ENCODE peak calls at places on chromosomes 2 and 18, in five cellular contexts. N, I, X, L and S are unnamed samples.

GRCh38 chr2:85933753-85934594 is 45.2 kb upstream of the ST3GAL5 start:
- DNase-seq in L (no peak), X (no peak), N (no peak), I (no peak), S (no peak)

GRCh38 chr2:186546842-186547241 is 43.0 kb upstream of the ITGAV start:
- DNase-seq in L (no peak), X (no peak), I (no peak), N (no peak), S (no peak)

GRCh38 chr18:70044626-70045025 is 97.0 kb upstream of the CD226 start:
- DNase-seq in X (no peak), I (no peak), N (no peak), L (no peak), S (no peak)

GRCh38 chr2:73870084-73870483 is 22.7 kb upstream of the ACTG2 start:
- DNase-seq in X (no peak), I (no peak), L (no peak), N (no peak), S (peak)

GRCh38 chr18:22409445-22409844 is 8.3 kb downstream of the CTAGE1 start:
- DNase-seq in I (no peak), X (no peak), L (no peak), N (no peak), S (no peak)

GRCh38 chr2:28709101-28709500 is 42.5 kb upstream of the PPP1CB start:
- DNase-seq in L (no peak), I (no peak), N (no peak), X (no peak), S (no peak)

GRCh38 chr18:13653746-13654455 is 72.5 kb downstream of the FAM210A start:
- DNase-seq in X (no peak), N (no peak), I (no peak), L (no peak), S (no peak)

GRCh38 chr2:10467401-10467800 is 19.3 kb upstream of the ODC1 start:
- DNase-seq in L (no peak), N (no peak), I (no peak), X (no peak), S (peak)

GRCh38 chr18:23515911-23516546 is 12.7 kb downstream of the RMC1 start:
- DNase-seq in L (peak), X (peak), I (peak), N (peak), S (peak)

GRCh38 chr2:64838817-64839216 is 150.4 kb upstream of the SLC1A4 start:
- DNase-seq in X (no peak), I (no peak), N (no peak), L (no peak), S (peak)

GRCh38 chr2:45643095-45643494 is 8.4 kb upstream of the PRKCE start:
- DNase-seq in L (no peak), X (no peak), I (no peak), N (no peak), S (no peak)

GRCh38 chr2:11128258-11128951 is 26.9 kb upstream of the SLC66A3 start:
- DNase-seq in N (no peak), I (no peak), L (no peak), X (no peak), S (no peak)

GRCh38 chr2:156663757-156664409 is 227.7 kb downstream of the GPD2 start:
- DNase-seq in I (no peak), X (no peak), L (no peak), N (no peak), S (no peak)

GRCh38 chr2:232592687-232593407 is 40.6 kb upstream of the EFHD1 start:
- DNase-seq in X (no peak), I (no peak), N (no peak), L (no peak), S (no peak)

GRCh38 chr2:164560181-164560792 is 61.0 kb downstream of the GRB14 start:
- DNase-seq in N (peak), I (no peak), L (no peak), X (peak), S (no peak)

GRCh38 chr2:86440631-86441391 is at the start of gene KDM3A:
- DNase-seq in I (peak), N (peak), X (peak), L (peak), S (peak)

GRCh38 chr2:10833021-10833420 is 20.4 kb upstream of the PDIA6 start:
- DNase-seq in N (no peak), I (no peak), L (no peak), X (no peak), S (no peak)

GRCh38 chr2:174573621-174574081 is 24.0 kb downstream of the WIPF1 start:
- DNase-seq in N (no peak), L (no peak), X (no peak), I (no peak), S (peak)

GRCh38 chr2:118992740-118993391 is 50.9 kb downstream of the MARCO start:
- DNase-seq in X (no peak), I (no peak), N (no peak), L (no peak), S (peak)

GRCh38 chr2:190354003-190354690 is 10.8 kb downstream of the INPP1 start:
- DNase-seq in L (no peak), I (no peak), N (no peak), X (no peak), S (no peak)

GRCh38 chr2:196854629-196855028 is 45.5 kb upstream of the C2orf66 start:
- DNase-seq in I (no peak), N (no peak), X (no peak), L (no peak), S (no peak)

GRCh38 chr2:199543606-199544172 is 86.0 kb upstream of the SATB2 start:
- DNase-seq in N (no peak), L (no peak), X (no peak), I (no peak), S (no peak)

GRCh38 chr2:54321062-54321461 is 65.0 kb upstream of the TSPYL6 start:
- DNase-seq in X (no peak), I (no peak), L (no peak), N (no peak), S (no peak)

GRCh38 chr2:186697536-186697935 is 3.7 kb downstream of the FAM171B start:
- DNase-seq in X (no peak), I (no peak), N (no peak), L (no peak), S (no peak)

GRCh38 chr2:98787700-98788099 is 56.8 kb upstream of the MGAT4A start:
- DNase-seq in X (no peak), L (no peak), N (no peak), I (no peak), S (no peak)

GRCh38 chr18:10927290-10927979 is 221.9 kb downstream of the PIEZO2 start:
- DNase-seq in I (no peak), X (no peak), L (no peak), N (no peak), S (no peak)